ENCODE peak calls at places on chromosomes 4 and X, in eight cellular contexts. One of them, this sample, is unnamed.

GRCh38 chr4:161577604-161578301 is 586.0 kb downstream of the FSTL5 start:
- DNase-seq in fibroblast of mammary gland: peak; percentile 26
- DNase-seq in retinal pigment epithelial cell: peak; percentile 62
- DNase-seq in cardiac muscle cell: peak; percentile 72
- DNase-seq in mammary epithelial cell: peak; percentile 43
- DNase-seq in left ventricle myocardium inferior: no peak
- DNase-seq in keratinocyte: peak; percentile 15
- DNase-seq in heart left ventricle: no peak
- DNase-seq in this sample: no peak

GRCh38 chrX:42821803-42822443 is 44.0 kb upstream of the PPP1R2C start:
- DNase-seq in fibroblast of mammary gland: peak; percentile 41
- DNase-seq in heart left ventricle: no peak
- DNase-seq in cardiac muscle cell: peak; percentile 8
- DNase-seq in keratinocyte: no peak
- DNase-seq in left ventricle myocardium inferior: peak; percentile 44
- DNase-seq in retinal pigment epithelial cell: no peak
- DNase-seq in mammary epithelial cell: no peak
- DNase-seq in this sample: no peak

GRCh38 chrX:6041630-6042029 is 187.0 kb downstream of the NLGN4X start:
- DNase-seq in left ventricle myocardium inferior: no peak
- DNase-seq in keratinocyte: no peak
- DNase-seq in mammary epithelial cell: peak; percentile 61
- DNase-seq in heart left ventricle: no peak
- DNase-seq in cardiac muscle cell: no peak
- DNase-seq in retinal pigment epithelial cell: peak; percentile 38
- DNase-seq in fibroblast of mammary gland: peak; percentile 10
- DNase-seq in this sample: no peak

GRCh38 chr4:104752337-104752736 is 257.6 kb upstream of the CXXC4 start:
- DNase-seq in cardiac muscle cell: no peak
- DNase-seq in left ventricle myocardium inferior: no peak
- DNase-seq in keratinocyte: no peak
- DNase-seq in fibroblast of mammary gland: peak; percentile 37
- DNase-seq in heart left ventricle: no peak
- DNase-seq in retinal pigment epithelial cell: no peak
- DNase-seq in mammary epithelial cell: no peak
- DNase-seq in this sample: no peak

GRCh38 chrX:13759152-13759718 is 24.7 kb downstream of the OFD1 start:
- DNase-seq in fibroblast of mammary gland: peak; percentile 36
- DNase-seq in mammary epithelial cell: no peak
- DNase-seq in keratinocyte: no peak
- DNase-seq in cardiac muscle cell: no peak
- DNase-seq in left ventricle myocardium inferior: no peak
- DNase-seq in heart left ventricle: no peak
- DNase-seq in retinal pigment epithelial cell: no peak
- DNase-seq in this sample: no peak

GRCh38 chr4:56817840-56818491 is 3.5 kb downstream of the SPINK2 start:
- DNase-seq in keratinocyte: no peak
- DNase-seq in left ventricle myocardium inferior: no peak
- DNase-seq in mammary epithelial cell: peak; percentile 25
- DNase-seq in fibroblast of mammary gland: no peak
- DNase-seq in heart left ventricle: no peak
- DNase-seq in cardiac muscle cell: no peak
- DNase-seq in retinal pigment epithelial cell: no peak
- DNase-seq in this sample: no peak

GRCh38 chr4:80011636-80012236 is 61.3 kb downstream of the ANTXR2 start:
- DNase-seq in left ventricle myocardium inferior: no peak
- DNase-seq in retinal pigment epithelial cell: no peak
- DNase-seq in fibroblast of mammary gland: peak; percentile 87
- DNase-seq in keratinocyte: no peak
- DNase-seq in heart left ventricle: no peak
- DNase-seq in cardiac muscle cell: peak; percentile 54
- DNase-seq in mammary epithelial cell: no peak
- DNase-seq in this sample: peak; percentile 58

GRCh38 chr4:66562276-66562806 is 892.1 kb upstream of the EPHA5 start:
- DNase-seq in heart left ventricle: no peak
- DNase-seq in cardiac muscle cell: peak; percentile 44
- DNase-seq in fibroblast of mammary gland: no peak
- DNase-seq in left ventricle myocardium inferior: no peak
- DNase-seq in retinal pigment epithelial cell: no peak
- DNase-seq in keratinocyte: no peak
- DNase-seq in mammary epithelial cell: peak; percentile 79
- DNase-seq in this sample: no peak

GRCh38 chr4:166501941-166502382 is 628.9 kb downstream of the TLL1 start:
- DNase-seq in retinal pigment epithelial cell: no peak
- DNase-seq in keratinocyte: no peak
- DNase-seq in fibroblast of mammary gland: peak; percentile 15
- DNase-seq in heart left ventricle: peak; percentile 25
- DNase-seq in cardiac muscle cell: peak; percentile 58
- DNase-seq in left ventricle myocardium inferior: no peak
- DNase-seq in mammary epithelial cell: no peak
- DNase-seq in this sample: no peak

GRCh38 chr4:76951333-76952033 is 1.9 kb downstream of the SEPTIN11 start:
- DNase-seq in retinal pigment epithelial cell: no peak
- DNase-seq in fibroblast of mammary gland: no peak
- DNase-seq in mammary epithelial cell: no peak
- DNase-seq in left ventricle myocardium inferior: no peak
- DNase-seq in heart left ventricle: no peak
- DNase-seq in cardiac muscle cell: peak; percentile 46
- DNase-seq in keratinocyte: no peak
- DNase-seq in this sample: no peak

GRCh38 chr4:25795566-25796454 is 67.0 kb downstream of the SEL1L3 start:
- DNase-seq in mammary epithelial cell: peak; percentile 12
- DNase-seq in retinal pigment epithelial cell: peak; percentile 18
- DNase-seq in fibroblast of mammary gland: peak; percentile 60
- DNase-seq in keratinocyte: no peak
- DNase-seq in left ventricle myocardium inferior: no peak
- DNase-seq in cardiac muscle cell: peak; percentile 70
- DNase-seq in heart left ventricle: no peak
- DNase-seq in this sample: peak; percentile 53

GRCh38 chrX:12138366-12139313 is at the start of gene FRMPD4:
- DNase-seq in retinal pigment epithelial cell: no peak
- DNase-seq in cardiac muscle cell: peak; percentile 57
- DNase-seq in left ventricle myocardium inferior: no peak
- DNase-seq in mammary epithelial cell: peak; percentile 43
- DNase-seq in heart left ventricle: peak; percentile 49
- DNase-seq in fibroblast of mammary gland: peak; percentile 20
- DNase-seq in keratinocyte: no peak
- DNase-seq in this sample: no peak

GRCh38 chrX:53077207-53078197 is 4.7 kb upstream of the TSPYL2 start:
- DNase-seq in left ventricle myocardium inferior: no peak
- DNase-seq in cardiac muscle cell: no peak
- DNase-seq in retinal pigment epithelial cell: no peak
- DNase-seq in mammary epithelial cell: no peak
- DNase-seq in heart left ventricle: no peak
- DNase-seq in keratinocyte: no peak
- DNase-seq in fibroblast of mammary gland: no peak
- DNase-seq in this sample: no peak

DNA sequence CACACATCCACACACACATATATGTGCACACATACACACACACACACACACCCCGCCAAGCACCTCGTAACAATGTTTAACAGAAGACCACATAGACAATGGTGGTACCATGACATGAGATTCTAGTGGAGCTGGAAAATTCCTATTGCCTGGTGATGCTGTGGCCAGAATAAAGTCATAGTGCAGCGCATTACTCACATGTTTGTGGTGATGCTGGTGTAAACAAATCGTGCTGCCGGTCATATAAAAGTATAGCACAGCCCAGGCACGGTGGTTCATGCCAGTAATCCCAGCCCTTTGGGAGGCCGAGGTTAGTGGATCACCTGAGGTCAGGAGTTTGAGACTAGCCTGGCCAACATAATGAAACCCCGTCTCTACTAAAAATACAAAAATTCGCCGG is 275.2 kb downstream of the TRIML1 start:
- DNase-seq in mammary epithelial cell: no peak
- DNase-seq in heart left ventricle: no peak
- DNase-seq in fibroblast of mammary gland: no peak
- DNase-seq in cardiac muscle cell: no peak
- DNase-seq in left ventricle myocardium inferior: no peak
- DNase-seq in keratinocyte: no peak
- DNase-seq in retinal pigment epithelial cell: no peak
- DNase-seq in this sample: no peak
- TF ChIP-seq CTCF in mammary epithelial cell: no peak
- TF ChIP-seq CTCF in heart left ventricle: no peak
- TF ChIP-seq CTCF in fibroblast of mammary gland: no peak
- TF ChIP-seq CTCF in cardiac muscle cell: no peak
- TF ChIP-seq CTCF in left ventricle myocardium inferior: no peak
- TF ChIP-seq CTCF in keratinocyte: no peak
- TF ChIP-seq CTCF in retinal pigment epithelial cell: no peak
- TF ChIP-seq CTCF in this sample: no peak

GRCh38 chrX:103330601-103331397 is 760 bp downstream of the TCEAL7 start:
- DNase-seq in keratinocyte: no peak
- DNase-seq in retinal pigment epithelial cell: no peak
- DNase-seq in mammary epithelial cell: no peak
- DNase-seq in cardiac muscle cell: peak; percentile 16
- DNase-seq in fibroblast of mammary gland: peak; percentile 4
- DNase-seq in left ventricle myocardium inferior: no peak
- DNase-seq in heart left ventricle: no peak
- DNase-seq in this sample: no peak
- H3K4me3 ChIP-seq in keratinocyte: peak overlapping the region; percentile 29
- H3K4me3 ChIP-seq in retinal pigment epithelial cell: peak overlapping the region; percentile 43
- H3K4me3 ChIP-seq in mammary epithelial cell: no peak overlapping the region
- H3K4me3 ChIP-seq in cardiac muscle cell: no peak overlapping the region
- H3K4me3 ChIP-seq in fibroblast of mammary gland: peak overlapping the region; percentile 50
- H3K4me3 ChIP-seq in left ventricle myocardium inferior: peak overlapping the region; percentile 60
- H3K4me3 ChIP-seq in heart left ventricle: peak overlapping the region; percentile 51
- H3K4me3 ChIP-seq in this sample: peak overlapping the region; percentile 52

DNA sequence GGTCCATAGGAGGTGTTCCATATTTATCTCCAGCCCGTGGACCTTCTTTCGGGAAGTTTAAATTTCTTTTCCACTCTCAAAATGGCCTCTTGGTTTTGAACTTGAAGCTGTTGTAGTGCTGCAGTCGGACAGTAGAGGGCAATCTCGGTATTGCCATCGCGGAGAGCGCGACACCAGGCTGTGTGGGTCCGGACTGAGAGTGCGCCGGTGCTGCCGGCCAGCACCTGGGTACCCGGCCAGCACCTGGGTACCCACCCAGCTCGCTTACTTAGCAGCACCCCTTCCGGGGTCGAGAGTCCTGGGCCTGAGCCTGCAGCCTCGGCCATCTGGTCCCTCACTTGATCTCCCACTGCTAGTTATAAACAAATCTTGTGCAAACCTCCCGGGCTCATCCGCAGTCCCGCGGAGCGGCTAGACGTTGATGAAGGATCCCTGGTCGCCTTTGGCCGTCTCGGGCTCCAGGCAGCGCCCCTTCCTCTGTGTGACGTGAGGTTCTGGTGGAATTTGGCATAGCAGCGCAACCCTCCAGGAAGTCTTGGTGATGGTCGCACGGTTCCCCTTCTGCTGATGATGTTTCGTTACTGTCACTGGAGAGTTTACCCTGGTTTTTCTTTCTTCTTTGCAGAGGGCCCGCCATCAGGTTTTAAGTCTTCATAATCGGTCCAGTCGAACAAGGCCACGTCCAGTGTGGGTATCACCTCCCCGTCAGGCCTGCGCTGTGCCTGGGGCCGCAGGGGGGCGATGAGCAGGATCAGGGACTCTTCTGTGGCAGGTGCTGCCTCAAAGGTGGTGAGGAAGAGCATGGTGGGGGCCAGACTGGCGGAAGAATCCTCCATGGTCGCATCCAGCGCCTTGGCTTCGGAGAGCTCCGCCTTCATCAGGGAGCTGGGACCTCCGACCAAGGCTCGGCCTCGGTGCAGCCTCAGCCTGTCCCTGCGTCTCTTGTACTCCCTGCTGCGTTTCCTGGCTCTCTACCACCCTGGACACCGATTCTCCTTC is 17.8 kb downstream of the FAM9A start:
- DNase-seq in keratinocyte: no peak
- DNase-seq in fibroblast of mammary gland: peak; percentile 3
- DNase-seq in heart left ventricle: no peak
- DNase-seq in left ventricle myocardium inferior: no peak
- DNase-seq in cardiac muscle cell: peak; percentile 43
- DNase-seq in mammary epithelial cell: no peak
- DNase-seq in retinal pigment epithelial cell: no peak
- DNase-seq in this sample: no peak
- TF ChIP-seq CTCF in keratinocyte: peak; percentile 42
- TF ChIP-seq CTCF in fibroblast of mammary gland: peak; percentile 32
- TF ChIP-seq CTCF in heart left ventricle: peak; percentile 54
- TF ChIP-seq CTCF in left ventricle myocardium inferior: peak; percentile 48
- TF ChIP-seq CTCF in cardiac muscle cell: peak; percentile 54
- TF ChIP-seq CTCF in mammary epithelial cell: peak; percentile 45
- TF ChIP-seq CTCF in retinal pigment epithelial cell: peak; percentile 42
- TF ChIP-seq CTCF in this sample: peak; percentile 33

GRCh38 chr4:174283507-174284180 is at the start of the genes CEP44 and FBXO8:
- DNase-seq in heart left ventricle: peak; percentile 80
- DNase-seq in left ventricle myocardium inferior: peak; percentile 63
- DNase-seq in mammary epithelial cell: peak; percentile 73
- DNase-seq in fibroblast of mammary gland: peak; percentile 80
- DNase-seq in retinal pigment epithelial cell: peak; percentile 25
- DNase-seq in cardiac muscle cell: peak; percentile 88
- DNase-seq in keratinocyte: no peak
- DNase-seq in this sample: peak; percentile 5

GRCh38 chr4:174281182-174281737 is 2.2 kb downstream of the FBXO8 start:
- DNase-seq in fibroblast of mammary gland: no peak
- DNase-seq in cardiac muscle cell: no peak
- DNase-seq in heart left ventricle: no peak
- DNase-seq in retinal pigment epithelial cell: no peak
- DNase-seq in mammary epithelial cell: no peak
- DNase-seq in left ventricle myocardium inferior: no peak
- DNase-seq in keratinocyte: no peak
- DNase-seq in this sample: no peak

GRCh38 chr4:174286870-174287269 is 3.2 kb downstream of the CEP44 start:
- DNase-seq in keratinocyte: no peak
- DNase-seq in cardiac muscle cell: no peak
- DNase-seq in fibroblast of mammary gland: no peak
- DNase-seq in heart left ventricle: no peak
- DNase-seq in left ventricle myocardium inferior: no peak
- DNase-seq in retinal pigment epithelial cell: no peak
- DNase-seq in mammary epithelial cell: no peak
- DNase-seq in this sample: no peak

GRCh38 chr4:174282836-174283506 is 496 bp downstream of the FBXO8 start:
- DNase-seq in retinal pigment epithelial cell: peak; percentile 88
- DNase-seq in heart left ventricle: peak; percentile 74
- DNase-seq in cardiac muscle cell: peak; percentile 96
- DNase-seq in left ventricle myocardium inferior: peak; percentile 69
- DNase-seq in fibroblast of mammary gland: peak; percentile 96
- DNase-seq in keratinocyte: peak; percentile 63
- DNase-seq in mammary epithelial cell: peak; percentile 96
- DNase-seq in this sample: peak; percentile 74

DNA sequence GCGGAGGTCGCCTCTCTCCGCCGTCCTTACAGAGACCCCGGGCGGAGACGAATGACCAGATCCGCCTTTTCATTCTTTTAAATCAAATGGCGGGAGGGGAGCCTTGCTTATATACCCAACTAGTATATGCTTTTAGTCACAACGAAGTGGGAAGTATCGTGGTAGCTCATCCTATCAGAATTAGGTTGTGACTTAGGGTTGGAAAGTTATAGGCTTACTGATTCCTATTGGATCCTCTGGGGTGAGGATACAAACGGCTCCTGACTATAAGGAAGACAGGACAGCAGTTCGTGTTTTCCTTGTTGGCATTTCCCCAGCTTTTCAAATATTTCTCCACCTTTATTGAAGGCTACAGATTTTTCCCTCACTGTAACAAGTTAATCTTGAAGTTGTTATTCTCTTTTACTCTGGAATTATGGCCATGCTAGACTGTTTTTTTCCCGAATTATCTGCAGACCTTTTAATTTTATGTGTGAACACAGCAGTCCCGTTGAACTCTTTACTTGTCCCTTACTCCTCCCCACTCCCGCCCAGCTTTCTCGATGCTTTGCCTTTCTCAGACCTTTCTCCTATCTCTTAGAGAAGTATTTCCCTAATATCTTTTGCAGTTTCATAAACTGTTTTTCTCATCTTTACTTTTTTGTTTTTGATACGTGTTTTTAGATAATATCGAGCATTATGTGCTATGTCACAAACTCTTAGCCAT is 623 bp downstream of the CEP44 start:
- DNase-seq in fibroblast of mammary gland: peak; percentile 87
- DNase-seq in mammary epithelial cell: peak; percentile 81
- DNase-seq in cardiac muscle cell: peak; percentile 67
- DNase-seq in left ventricle myocardium inferior: no peak
- DNase-seq in keratinocyte: no peak
- DNase-seq in retinal pigment epithelial cell: peak; percentile 22
- DNase-seq in heart left ventricle: no peak
- DNase-seq in this sample: peak; percentile 3
- H3K4me3 ChIP-seq in fibroblast of mammary gland: peak overlapping the region; percentile 88
- H3K4me3 ChIP-seq in mammary epithelial cell: peak overlapping the region; percentile 81
- H3K4me3 ChIP-seq in cardiac muscle cell: peak overlapping the region; percentile 89
- H3K4me3 ChIP-seq in left ventricle myocardium inferior: peak overlapping the region; percentile 91
- H3K4me3 ChIP-seq in keratinocyte: peak overlapping the region; percentile 83
- H3K4me3 ChIP-seq in retinal pigment epithelial cell: peak overlapping the region; percentile 99
- H3K4me3 ChIP-seq in heart left ventricle: peak overlapping the region; percentile 73
- H3K4me3 ChIP-seq in this sample: peak overlapping the region; percentile 91